ENCODE peak calls at places on chromosomes 1 and 21, in five cellular contexts. F is upper lobe of left lung, S is brain microvascular endothelial cell, Y is heart left ventricle, D is adrenal gland. A is an unnamed sample.

GRCh38 chr21:16594191-16594590 is 864.4 kb downstream of the USP25 start:
- DNase-seq in S (no peak), D (no peak), F (no peak), Y (no peak), A (no peak)

GRCh38 chr1:36880155-36881070 is 153.9 kb downstream of the GRIK3 start:
- DNase-seq in S (no peak), Y (peak; percentile 10), D (no peak), F (no peak), A (no peak)

GRCh38 chr1:185401019-185401418 is 84.0 kb upstream of the IVNS1ABP start:
- DNase-seq in D (no peak), S (peak; percentile 90), Y (no peak), F (no peak), A (no peak)

GRCh38 chr1:156200062-156200461 is 6.2 kb downstream of the SLC25A44 start:
- DNase-seq in S (no peak), Y (no peak), F (no peak), D (no peak), A (no peak)

GRCh38 chr1:89069955-89070354 is 4.9 kb upstream of the GBP1 start:
- DNase-seq in S (no peak), Y (no peak), D (no peak), F (no peak), A (no peak)

GRCh38 chr1:96313216-96313615 is 408.4 kb upstream of the PTBP2 start:
- DNase-seq in F (no peak), D (no peak), Y (no peak), S (peak; percentile 39), A (no peak)

GRCh38 chr1:96513136-96513535 is 208.4 kb upstream of the PTBP2 start:
- DNase-seq in Y (no peak), S (no peak), D (no peak), F (no peak), A (no peak)

GRCh38 chr21:43600642-43601397 is 58.5 kb downstream of the HSF2BP start:
- DNase-seq in F (no peak), Y (no peak), D (no peak), S (peak; percentile 93), A (no peak)

GRCh38 chr1:21925334-21925940 is 11.7 kb downstream of the HSPG2 start:
- DNase-seq in F (no peak), D (no peak), Y (no peak), S (no peak), A (no peak)

GRCh38 chr1:21922103-21923014 is 14.8 kb downstream of the HSPG2 start:
- DNase-seq in D (no peak), F (no peak), S (no peak), Y (no peak), A (no peak)

GRCh38 chr1:21926065-21926464 is 11.0 kb downstream of the HSPG2 start:
- DNase-seq in Y (no peak), F (no peak), D (peak; percentile 13), S (no peak), A (no peak)

GRCh38 chr1:21926814-21927530 is 10.1 kb downstream of the HSPG2 start:
- DNase-seq in Y (peak; percentile 77), D (peak; percentile 40), S (no peak), F (no peak), A (no peak)

GRCh38 chr1:21924503-21925005 is 12.6 kb downstream of the HSPG2 start:
- DNase-seq in S (no peak), D (peak; percentile 79), F (no peak), Y (peak; percentile 77), A (no peak)
- H3K27ac ChIP-seq in S (no peak overlapping the region), D (peak overlapping the region; percentile 60), F (no peak overlapping the region), Y (peak overlapping the region; percentile 84), A (peak overlapping the region; percentile 97)

GRCh38 chr1:91548382-91549040 is 47.9 kb downstream of the CDC7 start:
- DNase-seq in S (no peak), Y (no peak), F (peak; percentile 59), D (no peak), A (no peak)
- H3K4me3 ChIP-seq in S (no peak overlapping the region), Y (no peak overlapping the region), F (no peak overlapping the region), D (no peak overlapping the region), A (no peak overlapping the region)

DNA sequence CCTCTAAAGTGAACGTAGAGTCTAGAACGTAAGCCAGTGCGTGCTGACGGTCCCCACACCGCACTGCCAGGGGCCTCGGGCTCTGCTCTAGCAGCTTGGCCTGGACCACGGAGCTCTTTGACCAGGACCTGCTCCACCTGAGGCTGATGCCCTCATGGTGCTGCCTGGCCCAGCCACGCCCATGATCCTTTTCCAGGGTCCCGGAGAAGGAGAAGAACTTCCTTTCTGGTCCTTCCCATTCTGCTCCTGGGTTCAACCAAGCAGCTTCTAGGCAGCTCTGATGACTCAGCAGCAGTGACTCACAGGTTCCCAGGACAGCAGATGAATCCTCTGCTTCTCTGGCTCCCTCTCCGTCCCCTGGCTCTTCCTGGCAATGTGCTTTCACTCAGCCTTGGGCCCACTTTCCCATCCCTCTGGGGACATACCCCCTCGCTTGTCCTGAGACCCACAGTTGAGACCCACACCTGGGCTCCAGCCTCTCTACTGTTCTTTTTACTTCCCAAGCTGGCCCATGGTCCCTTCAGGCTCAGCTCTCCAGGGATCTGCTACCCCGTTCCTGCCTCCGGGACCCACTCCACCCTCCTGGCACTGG is 246.3 kb upstream of the RAB4A start:
- DNase-seq in F (peak; percentile 86), S (peak; percentile 89), Y (no peak), D (peak; percentile 90), A (no peak)
- TF ChIP-seq CTCF in F (no peak), S (no peak), Y (no peak), D (no peak), A (no peak)

DNA sequence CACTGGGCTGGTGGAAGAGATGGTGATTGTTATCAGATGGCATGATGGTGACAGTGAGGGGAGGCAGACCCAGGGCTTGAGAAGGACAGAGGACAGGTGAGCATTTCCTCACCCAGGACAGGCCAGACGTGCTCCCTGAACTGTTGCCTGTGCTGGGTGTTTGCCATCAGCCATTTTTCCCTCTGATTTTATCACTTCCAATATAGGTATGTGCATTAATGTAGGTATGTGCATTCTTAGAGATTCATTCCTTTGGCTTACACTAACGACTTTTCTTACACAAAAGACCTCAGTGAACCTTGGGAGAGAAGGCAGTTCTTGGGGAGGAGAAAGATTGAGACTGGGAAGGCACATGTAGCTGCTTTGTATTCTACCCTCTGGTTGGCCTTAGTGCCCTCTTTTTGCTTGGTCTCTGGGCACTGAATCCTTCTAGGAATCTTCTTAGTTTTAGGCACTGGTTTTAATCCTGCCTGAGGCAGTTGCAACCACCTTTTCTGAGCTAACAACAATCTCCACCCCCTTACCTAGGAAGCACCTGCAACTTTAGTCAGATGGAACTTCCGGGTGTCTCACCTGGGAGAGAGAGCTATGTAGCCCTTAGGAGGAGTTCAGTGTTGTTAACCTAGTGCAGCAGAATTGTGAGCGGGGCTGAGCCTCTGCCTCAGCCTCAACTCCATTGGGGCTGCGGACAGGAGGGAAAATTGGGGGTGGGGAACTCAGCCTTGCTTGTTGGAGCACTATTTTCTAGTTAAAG is 30.9 kb downstream of the C1orf116 start:
- DNase-seq in Y (no peak), D (no peak), F (no peak), S (no peak), A (no peak)
- H3K27ac ChIP-seq in Y (no peak overlapping the region), D (no peak overlapping the region), F (peak overlapping the region; percentile 67), S (no peak overlapping the region), A (no peak overlapping the region)

DNA sequence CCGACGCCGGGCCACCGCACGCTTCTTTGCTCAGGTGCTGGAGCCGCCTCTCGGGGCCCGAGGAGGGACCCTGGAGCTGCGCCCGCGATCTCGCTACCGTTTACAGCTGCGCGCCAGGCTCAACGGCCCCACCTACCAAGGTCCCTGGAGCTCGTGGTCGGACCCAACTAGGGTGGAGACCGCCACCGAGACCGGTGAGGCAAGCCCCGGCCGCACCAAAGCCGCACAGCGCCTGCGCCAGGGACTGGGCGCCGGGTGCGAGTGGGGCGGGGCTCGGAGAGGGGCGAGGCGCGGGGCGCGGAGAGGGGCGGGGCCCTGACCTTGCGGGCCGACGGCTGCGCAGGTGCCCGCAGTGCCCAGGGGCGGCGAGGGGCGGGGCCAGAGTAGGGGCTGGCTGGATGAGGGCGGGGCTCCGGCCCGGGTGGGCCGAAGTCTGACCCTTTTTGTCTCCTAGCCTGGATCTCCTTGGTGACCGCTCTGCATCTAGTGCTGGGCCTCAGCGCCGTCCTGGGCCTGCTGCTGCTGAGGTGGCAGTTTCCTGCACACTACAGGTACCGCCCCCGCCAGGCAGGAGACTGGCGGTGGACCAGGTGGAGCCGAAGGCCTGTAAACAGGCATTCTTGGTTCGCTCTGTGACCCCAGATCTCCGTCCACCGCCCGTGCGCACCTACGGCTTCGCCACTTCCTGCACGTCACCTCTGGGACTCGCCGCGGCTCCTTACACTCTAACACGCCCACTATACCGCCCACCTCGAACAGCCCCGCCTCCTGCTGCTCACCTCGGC is 9.8 kb upstream of the CDC20 start:
- DNase-seq in F (peak; percentile 95), D (peak; percentile 89), S (peak; percentile 46), Y (peak; percentile 85), A (peak; percentile 87)
- H3K4me3 ChIP-seq in F (peak overlapping the region; percentile 45), D (peak overlapping the region; percentile 63), S (peak overlapping the region; percentile 60), Y (peak overlapping the region; percentile 72), A (peak overlapping the region; percentile 64)

GRCh38 chr1:3350441-3351261 is 103.8 kb upstream of the ARHGEF16 start:
- DNase-seq in Y (peak; percentile 71), F (no peak), S (no peak), D (no peak), A (peak; percentile 75)
- TF ChIP-seq CTCF in Y (no peak), F (no peak), S (peak; percentile 28), D (no peak), A (peak; percentile 36)

GRCh38 chr1:147171399-147172167 is 687 bp downstream of the PRKAB2 start:
- DNase-seq in Y (no peak), D (no peak), F (no peak), S (no peak), A (no peak)

GRCh38 chr1:147167361-147167760 is 4.9 kb downstream of the PRKAB2 start:
- DNase-seq in S (peak; percentile 76), D (no peak), Y (no peak), F (no peak), A (no peak)

GRCh38 chr1:147168626-147169058 is 3.6 kb downstream of the PRKAB2 start:
- DNase-seq in D (no peak), F (no peak), S (peak; percentile 33), Y (no peak), A (no peak)

GRCh38 chr1:147169840-147170674 is 2.2 kb downstream of the PRKAB2 start:
- DNase-seq in Y (no peak), F (no peak), S (no peak), D (no peak), A (no peak)

DNA sequence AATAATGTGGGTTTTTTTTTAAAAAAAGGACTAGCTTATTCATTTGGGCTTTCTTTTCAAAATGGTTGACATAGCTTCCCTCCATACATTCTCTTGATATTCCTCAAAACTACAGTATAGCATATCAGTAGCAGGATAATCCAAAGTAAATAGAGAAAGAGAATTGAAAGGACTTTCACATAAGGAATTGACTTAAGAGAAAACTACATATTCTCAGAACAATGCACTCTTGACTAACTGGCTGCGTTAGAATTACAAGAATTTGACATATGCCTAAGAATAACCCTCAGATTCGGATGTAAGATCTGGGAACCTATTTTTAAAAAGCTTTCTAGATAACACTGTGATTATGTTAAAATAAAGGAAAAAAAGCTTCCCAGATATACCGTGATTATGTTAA is 3.1 kb downstream of the PRKAB2 start:
- DNase-seq in F (no peak), S (no peak), Y (no peak), D (no peak), A (no peak)
- H3K27ac ChIP-seq in F (no peak overlapping the region), S (peak overlapping the region; percentile 92), Y (no peak overlapping the region), D (no peak overlapping the region), A (no peak overlapping the region)